ENCODE peak calls at places on chromosomes 13 and 19, in five cellular contexts. S is K562, X is HepG2, K is A549, N is H1. F is an unnamed sample.
A peak's percentile ranks its signal among the peaks of the same experiment; 100 is the strongest.

GRCh38 chr13:60012503-60012902 is 151.2 kb downstream of the DIAPH3 start:
- DNase-seq in S (no peak), X (no peak), K (no peak), N (no peak), F (no peak)

GRCh38 chr13:21625366-21625765 is 21.4 kb upstream of the MICU2 start:
- DNase-seq in S (peak; percentile 28), X (peak; percentile 61), K (peak; percentile 45), N (no peak), F (peak; percentile 52)

GRCh38 chr19:54451997-54452396 is 3.0 kb downstream of the LENG8 start:
- DNase-seq in S (no peak), X (no peak), K (no peak), N (no peak), F (no peak)

GRCh38 chr13:45331123-45331619 is 9.8 kb downstream of the TPT1 start:
- DNase-seq in S (no peak), X (no peak), K (no peak), N (no peak), F (no peak)

GRCh38 chr19:53878786-53879144 is 3.2 kb upstream of the PRKCG start:
- DNase-seq in S (no peak), X (no peak), K (peak; percentile 46), N (no peak), F (no peak)

GRCh38 chr13:72437458-72437857 is 290.0 kb downstream of the MZT1 start:
- DNase-seq in S (no peak), X (no peak), K (no peak), N (no peak), F (peak; percentile 63)

GRCh38 chr13:41224113-41225110 is 30.0 kb upstream of the KBTBD7 start:
- DNase-seq in S (no peak), X (no peak), K (no peak), N (no peak), F (peak; percentile 83)

GRCh38 chr13:50132937-50133276 is 117.7 kb downstream of the KCNRG start:
- DNase-seq in S (no peak), X (no peak), K (no peak), N (no peak), F (no peak)

GRCh38 chr19:19657397-19657783 is 6.1 kb downstream of the ATP13A1 start:
- DNase-seq in S (no peak), X (no peak), K (no peak), N (no peak), F (no peak)

GRCh38 chr13:113746143-113746525 is 12.9 kb upstream of the TMEM255B start:
- DNase-seq in S (no peak), X (peak; percentile 81), K (peak; percentile 22), N (no peak), F (no peak)

GRCh38 chr19:48370955-48371354 is 6.8 kb downstream of the SYNGR4 start:
- DNase-seq in S (no peak), X (no peak), K (no peak), N (no peak), F (no peak)

GRCh38 chr19:33665776-33666175 is 44.0 kb downstream of the CHST8 start:
- DNase-seq in S (no peak), X (no peak), K (no peak), N (no peak), F (no peak)

GRCh38 chr13:95267662-95268369 is 33.4 kb downstream of the ABCC4 start:
- DNase-seq in S (peak; percentile 60), X (peak; percentile 45), K (peak; percentile 85), N (no peak), F (peak; percentile 96)

GRCh38 chr13:92221916-92222315 is 823.5 kb downstream of the GPC5 start:
- DNase-seq in S (no peak), X (no peak), K (no peak), N (no peak), F (no peak)

GRCh38 chr19:3904233-3904632 is 23.7 kb downstream of the ATCAY start:
- DNase-seq in S (no peak), X (no peak), K (no peak), N (no peak), F (no peak)

GRCh38 chr13:29523199-29523931 is 72.1 kb downstream of the SLC7A1 start:
- DNase-seq in S (no peak), X (no peak), K (no peak), N (no peak), F (no peak)

GRCh38 chr13:114011226-114011625 is 37.4 kb upstream of the C13orf46 start:
- DNase-seq in S (no peak), X (no peak), K (no peak), N (no peak), F (no peak)

GRCh38 chr19:52170863-52171320 is 529 bp downstream of the ZNF836 start:
- DNase-seq in S (no peak), X (no peak), K (no peak), N (no peak), F (no peak)

GRCh38 chr19:54081032-54081431 is at the start of gene TARM1:
- DNase-seq in S (no peak), X (no peak), K (no peak), N (no peak), F (no peak)

GRCh38 chr13:75843033-75843432 is 206.9 kb downstream of the LMO7 start:
- DNase-seq in S (no peak), X (no peak), K (no peak), N (no peak), F (no peak)

GRCh38 chr13:110726726-110727125 is 13.2 kb downstream of the ING1 start:
- DNase-seq in S (no peak), X (no peak), K (no peak), N (no peak), F (no peak)

GRCh38 chr19:2149980-2150793 is 1.2 kb downstream of the AP3D1 start:
- DNase-seq in S (peak; percentile 38), X (no peak), K (no peak), N (no peak), F (peak; percentile 23)

GRCh38 chr19:15869109-15869555 is 28.7 kb downstream of the CYP4F2 start:
- DNase-seq in S (peak; percentile 75), X (peak; percentile 60), K (peak; percentile 56), N (no peak), F (no peak)

GRCh38 chr13:97257800-97258799 is 36.0 kb downstream of the MBNL2 start:
- DNase-seq in S (peak; percentile 81), X (peak; percentile 87), K (peak; percentile 95), N (no peak), F (peak; percentile 90)

GRCh38 chr19:45276284-45276687 is 25.2 kb downstream of the MARK4 start:
- DNase-seq in S (peak; percentile 48), X (peak; percentile 87), K (no peak), N (no peak), F (peak; percentile 29)
- TF ChIP-seq MAFK in S (no peak), X (no peak), K (no peak), N (no peak), F (no peak)

DNA sequence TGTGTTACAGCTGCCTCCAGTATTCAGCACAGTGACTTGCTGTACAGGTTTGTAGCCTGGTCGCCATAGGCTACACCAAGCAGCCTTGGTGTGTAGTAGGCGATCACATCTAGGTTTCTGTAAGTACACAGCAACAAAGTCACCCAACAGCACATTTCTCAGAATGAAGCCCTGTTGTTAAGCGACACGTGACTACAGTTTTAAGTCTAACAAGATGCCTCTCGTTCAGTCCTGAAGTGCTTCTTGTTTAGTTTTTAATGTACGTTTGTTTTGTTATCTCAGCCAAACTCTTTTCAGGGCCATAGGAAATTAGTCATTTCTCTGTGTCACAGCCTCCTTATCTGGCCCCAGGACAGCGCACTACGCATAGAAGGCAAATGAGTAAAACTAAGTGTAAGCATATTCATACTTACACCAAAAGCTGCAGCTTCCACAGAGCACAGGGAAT is 50.0 kb upstream of the GPR183 start:
- DNase-seq in S (peak; percentile 76), X (no peak), K (no peak), N (no peak), F (peak; percentile 91)
- TF ChIP-seq MAFK in S (no peak), X (no peak), K (no peak), N (no peak), F (peak; percentile 78)

DNA sequence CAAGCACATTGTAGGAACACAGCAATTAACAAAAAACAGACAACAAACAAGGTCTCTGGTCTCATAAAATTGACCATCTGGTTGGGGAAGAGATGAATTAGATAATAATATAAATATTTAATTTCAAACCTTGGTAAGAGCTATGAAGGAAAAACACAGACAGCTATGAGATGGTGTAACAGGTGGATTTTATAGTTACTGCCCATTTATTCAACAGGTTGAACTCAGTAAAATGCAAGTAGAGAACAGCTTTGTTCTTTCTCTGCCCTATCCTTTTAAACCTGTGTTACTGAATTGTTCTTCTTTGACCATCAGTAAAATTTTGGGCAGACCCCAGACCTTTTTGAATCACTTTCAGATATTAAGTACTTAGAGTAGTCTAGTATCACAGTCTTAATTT is 77.6 kb upstream of the FAM216B start:
- DNase-seq in S (no peak), X (no peak), K (no peak), N (no peak), F (no peak)
- TF ChIP-seq MAFK in S (no peak), X (no peak), K (no peak), N (no peak), F (no peak)

DNA sequence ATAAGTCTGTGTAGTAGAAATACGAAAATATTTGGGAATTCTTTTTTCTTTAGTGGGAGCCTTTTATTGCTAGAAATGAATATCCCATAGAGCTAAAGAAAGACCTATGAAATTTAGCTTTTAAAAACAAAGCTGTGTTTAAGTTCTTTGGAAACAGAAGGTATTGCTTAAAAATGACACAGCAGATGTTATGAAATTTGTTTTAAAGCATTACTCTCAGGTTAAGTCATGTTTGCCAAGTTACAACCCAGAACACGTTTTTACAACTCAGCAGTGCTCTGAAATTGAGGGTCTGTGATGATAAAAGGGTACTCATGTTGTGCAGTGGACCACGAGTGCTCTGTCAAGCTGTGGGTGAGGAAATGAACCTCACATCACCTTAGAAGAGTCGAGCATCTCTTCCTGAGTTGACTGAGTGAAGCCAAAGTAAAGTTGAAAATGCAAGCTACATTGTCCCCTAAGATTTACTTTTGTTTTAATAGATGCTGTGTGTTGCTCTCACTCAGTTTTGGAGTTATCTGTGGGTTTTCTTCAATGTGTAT is 161.1 kb downstream of the SHISA2 start:
- DNase-seq in S (no peak), X (no peak), K (no peak), N (no peak), F (no peak)
- TF ChIP-seq MAFK in S (no peak), X (no peak), K (no peak), N (no peak), F (no peak)

GRCh38 chr13:73914119-73914518 is 220.1 kb downstream of the KLF12 start:
- DNase-seq in S (no peak), X (no peak), K (no peak), N (no peak), F (no peak)
- TF ChIP-seq MAFK in S (no peak), X (no peak), K (no peak), N (no peak), F (no peak)

F was measured in IMR-90.